ENCODE peak calls at places on chromosome 21, in four cellular contexts. M, Y, H and P are unnamed samples.

GRCh38 chr21:35226960-35227741 is 178.0 kb upstream of the RUNX1 start:
- DNase-seq in M (peak; percentile 35), Y (no peak), H (no peak), P (no peak)

GRCh38 chr21:18369115-18369514 is 34.5 kb downstream of the TMPRSS15 start:
- DNase-seq in M (no peak), H (no peak), Y (no peak), P (no peak)

GRCh38 chr21:16304189-16304588 is 574.4 kb downstream of the USP25 start:
- DNase-seq in Y (no peak), M (no peak), H (no peak), P (no peak)

GRCh38 chr21:18951291-18952038 is 547.9 kb upstream of the TMPRSS15 start:
- DNase-seq in H (no peak), M (no peak), Y (peak; percentile 14), P (no peak)

GRCh38 chr21:45378258-45378966 is 26.6 kb upstream of the COL18A1 start:
- DNase-seq in M (no peak), H (no peak), Y (peak; percentile 8), P (no peak)

GRCh38 chr21:16309250-16309971 is 579.6 kb downstream of the USP25 start:
- DNase-seq in Y (no peak), M (no peak), H (no peak), P (no peak)

GRCh38 chr21:28228624-28228995 is 764.1 kb downstream of the LTN1 start:
- DNase-seq in M (no peak), H (no peak), Y (no peak), P (no peak)

GRCh38 chr21:45325206-45326168 is 37.8 kb upstream of the POFUT2 start:
- DNase-seq in Y (peak; percentile 12), M (no peak), H (peak; percentile 20), P (peak; percentile 16)

GRCh38 chr21:34649400-34649799 is 19.4 kb upstream of the CLIC6 start:
- DNase-seq in H (no peak), M (no peak), Y (no peak), P (no peak)

GRCh38 chr21:29164330-29164942 is 34.0 kb downstream of the MAP3K7CL start:
- DNase-seq in M (no peak), H (no peak), Y (no peak), P (no peak)

GRCh38 chr21:29293495-29293894 is 5.2 kb upstream of the BACH1 start:
- DNase-seq in M (no peak), H (no peak), Y (no peak), P (no peak)

GRCh38 chr21:25638634-25639166 is 358 bp upstream of the JAM2 start:
- DNase-seq in H (no peak), Y (no peak), M (no peak), P (no peak)

GRCh38 chr21:38542263-38542662 is 44.0 kb upstream of the ERG start:
- DNase-seq in Y (no peak), H (no peak), M (no peak), P (no peak)

GRCh38 chr21:20822559-20823133 is 175.6 kb upstream of the NCAM2 start:
- DNase-seq in M (no peak), Y (no peak), H (no peak), P (no peak)
- H3K4me3 ChIP-seq in M (no peak overlapping the region), Y (no peak overlapping the region), H (no peak overlapping the region), P (no peak overlapping the region)

DNA sequence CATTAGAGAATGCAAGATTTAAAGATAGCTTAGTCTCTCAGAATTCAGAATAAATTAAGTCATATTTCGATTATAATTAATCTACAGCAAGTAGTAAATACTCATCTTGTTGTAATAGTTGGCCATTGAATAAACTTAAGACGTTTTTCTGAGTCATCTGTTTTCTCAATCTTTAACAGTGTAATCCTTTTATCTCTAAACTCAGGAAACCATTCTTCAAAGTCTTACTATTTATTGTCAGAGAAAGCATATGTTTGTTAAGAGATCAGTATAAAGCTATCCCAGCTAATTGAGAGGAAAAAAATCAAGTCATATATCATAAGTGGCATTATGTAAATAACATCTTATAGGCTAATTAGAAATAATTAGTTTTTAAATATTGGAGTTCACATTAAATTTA is 201.2 kb upstream of the ADAMTS5 start:
- DNase-seq in Y (no peak), M (no peak), H (no peak), P (no peak)
- H3K9me3 ChIP-seq in Y (no peaks in the 10 kb centered on the region), M (no peaks in the 10 kb centered on the region), H (no peaks in the 10 kb centered on the region), P (no peaks in the 10 kb centered on the region)

DNA sequence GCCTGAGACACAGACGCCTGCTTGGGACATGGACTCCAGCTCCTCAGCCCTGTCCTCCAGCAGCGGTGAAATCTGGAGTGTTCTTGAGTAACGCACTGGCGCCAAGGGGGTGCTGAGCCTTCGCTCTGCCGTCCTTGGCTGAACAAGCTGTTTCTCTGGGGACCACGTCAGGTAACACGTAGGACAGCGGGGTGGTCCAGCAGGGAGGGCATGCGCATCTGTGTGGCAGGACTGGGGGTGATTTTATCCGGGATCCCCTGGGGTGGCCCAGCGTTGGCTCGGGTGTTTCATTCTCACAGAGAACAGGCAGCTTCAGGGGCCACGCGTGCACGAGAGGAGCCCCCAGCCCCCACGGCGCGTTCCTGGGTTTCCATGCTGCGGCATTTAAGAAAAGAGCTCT is 61.2 kb downstream of the AGPAT3 start:
- DNase-seq in H (peak; percentile 19), Y (no peak), M (no peak), P (peak; percentile 48)
- H3K4me1 ChIP-seq in H (peaks cover 20% of the 10 kb centered on the region), Y (no peaks in the 10 kb centered on the region), M (peaks cover 16% of the 10 kb centered on the region), P (peaks cover 22% of the 10 kb centered on the region)

GRCh38 chr21:41369105-41369914 is 7.5 kb downstream of the MX2 start:
- DNase-seq in H (no peak), M (peak; percentile 14), Y (no peak), P (peak; percentile 79)
- H3K4me3 ChIP-seq in H (no peak overlapping the region), M (peak overlapping the region; percentile 81), Y (peak overlapping the region; percentile 33), P (peak overlapping the region; percentile 40)

GRCh38 chr21:32593690-32594089 is 8.4 kb upstream of the TCP10L start:
- DNase-seq in Y (no peak), H (no peak), M (no peak), P (no peak)
- H3K9me3 ChIP-seq in Y (no peaks in the 10 kb centered on the region), H (no peaks in the 10 kb centered on the region), M (no peaks in the 10 kb centered on the region), P (no peaks in the 10 kb centered on the region)

DNA sequence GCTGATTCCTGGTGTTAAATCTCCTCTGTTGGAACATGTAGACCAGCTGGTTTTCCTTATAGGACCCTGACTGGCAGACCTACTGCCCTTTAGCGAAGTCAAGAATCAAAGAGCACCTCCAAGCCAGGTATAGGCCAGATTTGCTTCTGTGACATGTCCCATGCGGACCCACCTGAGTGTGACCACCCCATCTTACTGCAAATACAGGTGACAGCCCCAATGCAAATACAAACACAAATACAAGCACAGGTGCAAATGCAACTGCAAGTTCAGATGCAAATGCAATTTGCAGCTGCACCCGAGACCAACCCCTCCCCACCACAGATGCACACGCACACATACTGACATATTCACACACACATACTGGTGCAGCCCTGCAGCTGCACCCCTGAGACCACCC is 72.3 kb downstream of the SIK1 start:
- DNase-seq in Y (no peak), M (no peak), H (no peak), P (no peak)
- H3K4me1 ChIP-seq in Y (no peaks in the 10 kb centered on the region), M (no peaks in the 10 kb centered on the region), H (no peaks in the 10 kb centered on the region), P (no peaks in the 10 kb centered on the region)

GRCh38 chr21:14567557-14568279 is 21.6 kb upstream of the SAMSN1 start:
- DNase-seq in Y (no peak), M (no peak), H (no peak), P (no peak)
- H3K4me3 ChIP-seq in Y (no peak overlapping the region), M (no peak overlapping the region), H (no peak overlapping the region), P (no peak overlapping the region)

GRCh38 chr21:22200378-22201092 is 1202.3 kb downstream of the NCAM2 start:
- DNase-seq in H (no peak), M (no peak), Y (no peak), P (no peak)
- H3K9me3 ChIP-seq in H (no peaks in the 10 kb centered on the region), M (no peaks in the 10 kb centered on the region), Y (no peaks in the 10 kb centered on the region), P (no peaks in the 10 kb centered on the region)